ENCODE peak calls at places on chromosomes 6 and 20, in five cellular contexts. R, Q, M, F and X are unnamed samples.

GRCh38 chr20:40156600-40157307 is 532.3 kb downstream of the MAFB start:
- DNase-seq in R (no peak), Q (no peak), M (peak; percentile 79), F (no peak), X (no peak)

GRCh38 chr6:52517502-52518278 is 59.2 kb downstream of the TRAM2 start:
- DNase-seq in R (peak; percentile 78), Q (peak; percentile 90), M (peak; percentile 69), F (no peak), X (peak; percentile 57)

GRCh38 chr20:63947638-63948456 is 8.4 kb downstream of the UCKL1 start:
- DNase-seq in R (no peak), Q (no peak), M (no peak), F (peak; percentile 21), X (no peak)

GRCh38 chr6:12009904-12010634 is 2.0 kb upstream of the HIVEP1 start:
- DNase-seq in R (no peak), Q (no peak), M (peak; percentile 35), F (no peak), X (no peak)

GRCh38 chr6:15793826-15794225 is 131.0 kb upstream of the DTNBP1 start:
- DNase-seq in R (no peak), Q (no peak), M (no peak), F (no peak), X (no peak)

GRCh38 chr20:58523916-58524315 is 8.7 kb upstream of the APCDD1L start:
- DNase-seq in R (no peak), Q (no peak), M (no peak), F (no peak), X (no peak)

GRCh38 chr6:26205625-26206574 is 118.7 kb downstream of the HFE start:
- DNase-seq in R (peak; percentile 84), Q (no peak), M (peak; percentile 73), F (no peak), X (no peak)

GRCh38 chr6:42929928-42930360 is 664 bp downstream of the CNPY3 start:
- DNase-seq in R (no peak), Q (no peak), M (peak; percentile 96), F (no peak), X (peak; percentile 73)

GRCh38 chr6:133227344-133227743 is 13.8 kb upstream of the EYA4 start:
- DNase-seq in R (no peak), Q (no peak), M (no peak), F (no peak), X (no peak)

GRCh38 chr6:112144145-112144926 is 56.9 kb downstream of the FAM229B start:
- DNase-seq in R (no peak), Q (peak; percentile 15), M (no peak), F (no peak), X (no peak)

GRCh38 chr6:20479075-20479871 is 55.0 kb upstream of the CDKAL1 start:
- DNase-seq in R (no peak), Q (no peak), M (no peak), F (no peak), X (no peak)

GRCh38 chr6:41591122-41591521 is 44.9 kb downstream of the FOXP4 start:
- DNase-seq in R (no peak), Q (no peak), M (no peak), F (no peak), X (no peak)

GRCh38 chr20:35820715-35821114 is 48.9 kb downstream of the PHF20 start:
- DNase-seq in R (no peak), Q (no peak), M (no peak), F (no peak), X (no peak)

GRCh38 chr6:136226027-136226673 is 24.0 kb downstream of the MTFR2 start:
- DNase-seq in R (peak; percentile 67), Q (peak; percentile 33), M (peak; percentile 52), F (peak; percentile 44), X (peak; percentile 52)

GRCh38 chr20:62804632-62805364 is at the start of gene OGFR:
- DNase-seq in R (no peak), Q (peak; percentile 71), M (peak; percentile 80), F (peak; percentile 56), X (no peak)

GRCh38 chr6:1042583-1043457 is 269.1 kb upstream of the FOXQ1 start:
- DNase-seq in R (no peak), Q (no peak), M (no peak), F (no peak), X (no peak)

GRCh38 chr6:134607411-134607810 is 289.5 kb upstream of the SGK1 start:
- DNase-seq in R (no peak), Q (no peak), M (no peak), F (no peak), X (no peak)

GRCh38 chr6:136846046-136846445 is 23.7 kb downstream of the PEX7 start:
- DNase-seq in R (peak; percentile 56), Q (peak; percentile 54), M (peak; percentile 65), F (no peak), X (no peak)

GRCh38 chr20:22511943-22512910 is 72.1 kb downstream of the FOXA2 start:
- DNase-seq in R (peak; percentile 42), Q (no peak), M (no peak), F (no peak), X (no peak)

GRCh38 chr6:136319732-136320131 is 30.1 kb upstream of the BCLAF1 start:
- DNase-seq in R (no peak), Q (no peak), M (no peak), F (no peak), X (no peak)

GRCh38 chr6:84866715-84867114 is 102.3 kb upstream of the TBX18 start:
- DNase-seq in R (no peak), Q (no peak), M (no peak), F (no peak), X (no peak)

GRCh38 chr6:11656486-11656885 is 118.9 kb downstream of the TMEM170B start:
- DNase-seq in R (no peak), Q (no peak), M (no peak), F (no peak), X (no peak)

GRCh38 chr20:10074513-10074912 is 39.7 kb downstream of the ANKEF1 start:
- DNase-seq in R (peak; percentile 81), Q (peak; percentile 86), M (peak; percentile 40), F (no peak), X (no peak)

GRCh38 chr6:12584631-12585405 is 131.7 kb upstream of the PHACTR1 start:
- DNase-seq in R (no peak), Q (no peak), M (no peak), F (no peak), X (no peak)

GRCh38 chr20:41380551-41381262 is 14.1 kb upstream of the EMILIN3 start:
- DNase-seq in R (no peak), Q (no peak), M (no peak), F (no peak), X (no peak)

GRCh38 chr20:9617940-9618339 is 103.5 kb downstream of the LAMP5 start:
- DNase-seq in R (peak; percentile 89), Q (peak; percentile 30), M (peak; percentile 35), F (no peak), X (no peak)

GRCh38 chr6:14880717-14881116 is 365.2 kb upstream of the JARID2 start:
- DNase-seq in R (no peak), Q (no peak), M (no peak), F (no peak), X (no peak)

GRCh38 chr6:3526962-3527796 is 70.3 kb upstream of the SLC22A23 start:
- DNase-seq in R (no peak), Q (no peak), M (no peak), F (no peak), X (no peak)

GRCh38 chr20:8721098-8721497 is 347.8 kb upstream of the PLCB4 start:
- DNase-seq in R (peak; percentile 64), Q (peak; percentile 68), M (peak; percentile 61), F (no peak), X (no peak)

GRCh38 chr20:59123011-59123676 is 40.5 kb upstream of the ZNF831 start:
- DNase-seq in R (no peak), Q (no peak), M (no peak), F (peak; percentile 49), X (no peak)

GRCh38 chr6:129183681-129184216 is 300.8 kb downstream of the LAMA2 start:
- DNase-seq in R (no peak), Q (no peak), M (no peak), F (no peak), X (no peak)

GRCh38 chr6:139943391-139943790 is 568.9 kb upstream of the CITED2 start:
- DNase-seq in R (peak; percentile 44), Q (no peak), M (no peak), F (no peak), X (no peak)

GRCh38 chr6:32129297-32130088 is 595 bp downstream of the FKBPL start:
- DNase-seq in R (no peak), Q (no peak), M (no peak), F (no peak), X (no peak)

GRCh38 chr6:89209457-89209856 is 7.7 kb downstream of the GABRR1 start:
- DNase-seq in R (no peak), Q (no peak), M (no peak), F (no peak), X (no peak)

GRCh38 chr20:45427236-45428149 is 11.6 kb downstream of the PIGT start:
- DNase-seq in R (no peak), Q (peak; percentile 63), M (no peak), F (no peak), X (no peak)

DNA sequence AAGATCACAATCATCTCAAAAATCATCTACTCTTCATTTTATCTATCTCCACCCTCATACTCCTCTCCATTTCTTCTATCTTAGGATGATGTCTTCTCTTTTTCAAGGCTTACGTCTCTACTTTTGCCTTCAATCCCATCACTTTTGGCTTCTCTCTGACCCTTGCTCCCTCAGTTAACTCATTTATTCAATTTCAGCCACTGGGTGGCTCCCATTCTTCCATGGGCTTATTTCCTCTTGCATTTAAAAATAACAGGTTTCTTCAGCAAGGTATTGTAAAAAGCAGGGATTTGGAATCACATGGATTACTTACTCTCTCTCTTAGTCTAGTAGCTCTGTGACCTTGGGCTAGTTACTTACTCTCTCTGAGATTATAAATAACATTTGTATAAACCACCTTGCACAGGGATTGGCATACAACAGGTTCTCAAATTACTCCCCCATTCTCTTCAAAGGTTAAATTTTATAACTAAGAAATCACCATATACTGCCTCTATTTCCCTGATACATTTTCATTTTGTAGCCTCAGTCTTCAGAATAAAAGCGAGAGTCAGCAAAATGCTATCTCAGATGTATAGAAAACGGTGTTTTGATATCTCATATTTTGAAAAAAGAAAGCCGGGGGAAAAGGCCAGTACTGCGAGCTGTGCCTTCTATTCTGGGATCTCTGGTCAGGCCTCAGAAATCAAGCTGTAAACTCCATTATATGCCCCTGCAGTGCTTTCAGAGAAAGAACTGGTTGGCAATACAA is 5.5 kb downstream of the ZSCAN12 start:
- DNase-seq in R (no peak), Q (no peak), M (no peak), F (no peak), X (no peak)
- TF ChIP-seq CTCF in R (no peak), Q (peak; percentile 37), M (no peak), F (peak; percentile 21), X (no peak)

GRCh38 chr6:44782198-44782597 is 394.7 kb downstream of the CDC5L start:
- DNase-seq in R (no peak), Q (no peak), M (no peak), F (no peak), X (no peak)
- TF ChIP-seq CTCF in R (no peak), Q (no peak), M (no peak), F (no peak), X (no peak)

GRCh38 chr20:19275038-19275629 is 62.7 kb downstream of the SLC24A3 start:
- DNase-seq in R (no peak), Q (no peak), M (no peak), F (no peak), X (no peak)
- TF ChIP-seq CTCF in R (no peak), Q (no peak), M (no peak), F (no peak), X (no peak)

DNA sequence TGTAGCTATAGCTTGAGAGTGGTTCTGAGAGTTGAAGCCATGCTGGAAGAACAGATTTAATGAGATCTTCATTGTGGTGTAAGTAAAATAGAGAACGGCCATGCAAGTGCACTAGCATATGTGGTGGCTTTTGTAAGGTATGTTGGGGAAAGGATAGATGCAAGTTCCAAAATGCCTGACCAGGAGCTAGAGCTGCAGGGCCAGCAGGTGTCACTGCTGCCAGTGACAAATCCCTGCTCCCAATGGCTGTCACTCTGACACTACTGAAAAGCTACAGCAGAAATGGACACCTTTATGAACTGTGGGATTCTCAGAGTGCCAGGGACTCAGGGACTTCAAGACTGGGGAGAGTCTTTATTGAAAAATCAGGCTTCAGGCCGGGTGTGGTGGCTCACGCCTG is 23.1 kb upstream of the VIP start:
- DNase-seq in R (no peak), Q (peak; percentile 32), M (peak; percentile 6), F (no peak), X (no peak)
- TF ChIP-seq CTCF in R (no peak), Q (peak; percentile 67), M (peak; percentile 5), F (no peak), X (no peak)